ENCODE peak calls at places on chromosome 4, in nine cellular contexts. One of them, this sample, is unnamed.

GRCh38 chr4:94406668-94407437 is 44.9 kb upstream of the PDLIM5 start:
- DNase-seq in transverse colon: peak; percentile 74
- DNase-seq in AG09309: peak; percentile 68
- DNase-seq in fibroblast of mammary gland: peak; percentile 90
- DNase-seq in spleen: no peak
- DNase-seq in PC-3: peak; percentile 85
- DNase-seq in endothelial cell of umbilical vein: peak; percentile 86
- DNase-seq in cardiac muscle cell: peak; percentile 94
- DNase-seq in bronchial epithelial cell: peak; percentile 79
- DNase-seq in this sample: no peak

GRCh38 chr4:41155194-41155830 is 59.0 kb downstream of the APBB2 start:
- DNase-seq in cardiac muscle cell: peak; percentile 80
- DNase-seq in AG09309: no peak
- DNase-seq in transverse colon: no peak
- DNase-seq in PC-3: no peak
- DNase-seq in endothelial cell of umbilical vein: peak; percentile 68
- DNase-seq in spleen: no peak
- DNase-seq in bronchial epithelial cell: no peak
- DNase-seq in fibroblast of mammary gland: peak; percentile 69
- DNase-seq in this sample: no peak

GRCh38 chr4:176102414-176102813 is 36.8 kb downstream of the WDR17 start:
- DNase-seq in fibroblast of mammary gland: no peak
- DNase-seq in transverse colon: no peak
- DNase-seq in AG09309: no peak
- DNase-seq in cardiac muscle cell: no peak
- DNase-seq in spleen: no peak
- DNase-seq in endothelial cell of umbilical vein: no peak
- DNase-seq in PC-3: no peak
- DNase-seq in bronchial epithelial cell: no peak
- DNase-seq in this sample: no peak

GRCh38 chr4:158020734-158021346 is 152.0 kb downstream of the GASK1B start:
- DNase-seq in fibroblast of mammary gland: peak; percentile 94
- DNase-seq in endothelial cell of umbilical vein: peak; percentile 94
- DNase-seq in AG09309: no peak
- DNase-seq in cardiac muscle cell: peak; percentile 85
- DNase-seq in spleen: no peak
- DNase-seq in PC-3: peak; percentile 72
- DNase-seq in transverse colon: no peak
- DNase-seq in bronchial epithelial cell: peak; percentile 92
- DNase-seq in this sample: peak; percentile 69

GRCh38 chr4:105471566-105472176 is 2.2 kb downstream of the PPA2 start:
- DNase-seq in spleen: peak; percentile 78
- DNase-seq in AG09309: peak; percentile 27
- DNase-seq in cardiac muscle cell: peak; percentile 83
- DNase-seq in fibroblast of mammary gland: peak; percentile 79
- DNase-seq in endothelial cell of umbilical vein: peak; percentile 81
- DNase-seq in bronchial epithelial cell: peak; percentile 70
- DNase-seq in transverse colon: peak; percentile 78
- DNase-seq in PC-3: peak; percentile 78
- DNase-seq in this sample: no peak

GRCh38 chr4:26692014-26692726 is 108.3 kb downstream of the TBC1D19 start:
- DNase-seq in endothelial cell of umbilical vein: no peak
- DNase-seq in bronchial epithelial cell: peak; percentile 21
- DNase-seq in AG09309: no peak
- DNase-seq in PC-3: peak; percentile 61
- DNase-seq in fibroblast of mammary gland: no peak
- DNase-seq in transverse colon: no peak
- DNase-seq in cardiac muscle cell: no peak
- DNase-seq in spleen: no peak
- DNase-seq in this sample: no peak

GRCh38 chr4:71229477-71230257 is 109.2 kb upstream of the SLC4A4 start:
- DNase-seq in fibroblast of mammary gland: peak; percentile 47
- DNase-seq in spleen: no peak
- DNase-seq in transverse colon: peak; percentile 31
- DNase-seq in endothelial cell of umbilical vein: peak; percentile 13
- DNase-seq in cardiac muscle cell: peak; percentile 75
- DNase-seq in PC-3: peak; percentile 70
- DNase-seq in bronchial epithelial cell: peak; percentile 41
- DNase-seq in AG09309: no peak
- DNase-seq in this sample: no peak

GRCh38 chr4:92232566-92232965 is 71.2 kb upstream of the GRID2 start:
- DNase-seq in cardiac muscle cell: no peak
- DNase-seq in AG09309: no peak
- DNase-seq in fibroblast of mammary gland: peak; percentile 1
- DNase-seq in endothelial cell of umbilical vein: no peak
- DNase-seq in transverse colon: no peak
- DNase-seq in PC-3: peak; percentile 47
- DNase-seq in spleen: no peak
- DNase-seq in bronchial epithelial cell: peak; percentile 70
- DNase-seq in this sample: no peak

DNA sequence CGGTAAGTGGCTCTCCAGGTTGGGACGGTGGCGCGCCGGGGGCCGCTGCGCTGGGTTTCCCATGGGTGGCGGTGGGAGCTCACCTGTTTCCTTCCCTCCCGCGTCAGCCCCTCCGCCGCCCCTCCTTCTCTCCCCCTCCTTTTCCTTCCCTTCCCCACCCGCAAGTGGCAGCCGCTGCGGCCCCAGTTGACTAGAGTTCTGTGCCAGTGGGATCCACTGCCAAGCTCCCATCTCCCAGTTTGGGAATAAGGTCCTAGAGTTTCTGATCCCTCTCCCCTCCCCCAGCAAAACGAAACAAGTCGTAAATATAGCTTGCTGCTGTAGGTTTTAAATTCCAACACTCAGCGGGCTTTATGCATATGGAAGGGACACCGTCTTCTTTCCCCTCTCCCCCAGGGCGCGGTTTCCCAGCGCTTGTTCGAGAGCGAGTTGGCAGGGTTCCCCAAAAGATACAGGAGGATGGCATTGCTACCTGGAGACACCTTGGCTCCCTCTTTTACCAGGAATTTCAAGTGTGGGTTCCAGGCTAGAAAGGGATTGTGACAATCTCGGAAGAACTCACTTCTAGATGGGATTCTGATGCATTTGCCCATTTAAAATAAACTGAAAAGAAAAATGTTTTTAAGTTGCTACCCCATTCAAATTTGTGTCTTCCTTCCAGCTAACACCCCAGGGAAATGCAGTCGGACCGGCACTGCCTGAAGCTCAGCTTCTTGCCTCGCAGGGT is 1.2 kb downstream of the TLL1 start:
- DNase-seq in PC-3: peak; percentile 37
- DNase-seq in fibroblast of mammary gland: no peak
- DNase-seq in AG09309: no peak
- DNase-seq in transverse colon: no peak
- DNase-seq in cardiac muscle cell: peak; percentile 18
- DNase-seq in endothelial cell of umbilical vein: peak; percentile 37
- DNase-seq in spleen: no peak
- DNase-seq in bronchial epithelial cell: peak; percentile 13
- DNase-seq in this sample: no peak
- H3K4me3 ChIP-seq in PC-3: peak overlapping the region; percentile 89
- H3K4me3 ChIP-seq in fibroblast of mammary gland: peak overlapping the region; percentile 48
- H3K4me3 ChIP-seq in AG09309: peak overlapping the region; percentile 47
- H3K4me3 ChIP-seq in transverse colon: peak overlapping the region; percentile 46
- H3K4me3 ChIP-seq in cardiac muscle cell: peak overlapping the region; percentile 44
- H3K4me3 ChIP-seq in endothelial cell of umbilical vein: peak overlapping the region; percentile 65
- H3K4me3 ChIP-seq in spleen: peak overlapping the region; percentile 31
- H3K4me3 ChIP-seq in bronchial epithelial cell: peak overlapping the region; percentile 42
- H3K4me3 ChIP-seq in this sample: peak overlapping the region; percentile 46

DNA sequence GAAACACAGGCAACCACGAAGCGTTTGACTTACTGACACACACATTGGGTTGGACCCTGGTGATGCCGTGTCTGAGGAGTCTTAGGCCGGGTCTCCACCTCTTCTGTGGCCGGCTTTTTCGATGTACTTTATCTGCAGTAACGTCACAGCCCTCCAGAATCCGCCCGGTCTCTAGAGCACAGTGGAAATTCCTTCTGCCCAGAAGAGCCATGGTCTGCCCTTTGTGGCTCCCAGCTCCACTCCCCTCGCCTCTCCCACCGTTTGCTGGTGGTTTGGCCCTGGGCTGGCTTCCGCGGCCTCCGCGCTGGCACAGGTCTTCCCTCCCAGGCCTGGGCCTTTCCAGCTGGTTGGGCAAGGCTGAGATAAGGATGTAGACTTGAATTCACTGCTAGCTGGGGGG is 4.3 kb downstream of the MAEA start:
- DNase-seq in endothelial cell of umbilical vein: no peak
- DNase-seq in cardiac muscle cell: peak; percentile 81
- DNase-seq in fibroblast of mammary gland: no peak
- DNase-seq in spleen: peak; percentile 75
- DNase-seq in transverse colon: no peak
- DNase-seq in bronchial epithelial cell: no peak
- DNase-seq in AG09309: no peak
- DNase-seq in PC-3: no peak
- DNase-seq in this sample: no peak
- TF ChIP-seq CTCF in endothelial cell of umbilical vein: no peak
- TF ChIP-seq CTCF in cardiac muscle cell: no peak
- TF ChIP-seq CTCF in fibroblast of mammary gland: no peak
- TF ChIP-seq CTCF in spleen: no peak
- TF ChIP-seq CTCF in transverse colon: no peak
- TF ChIP-seq CTCF in bronchial epithelial cell: no peak
- TF ChIP-seq CTCF in AG09309: no peak
- TF ChIP-seq CTCF in PC-3: no peak
- TF ChIP-seq CTCF in this sample: no peak

GRCh38 chr4:27763830-27764525 is 903.3 kb downstream of the STIM2 start:
- DNase-seq in transverse colon: no peak
- DNase-seq in fibroblast of mammary gland: no peak
- DNase-seq in AG09309: no peak
- DNase-seq in spleen: no peak
- DNase-seq in PC-3: no peak
- DNase-seq in cardiac muscle cell: no peak
- DNase-seq in bronchial epithelial cell: peak; percentile 7
- DNase-seq in endothelial cell of umbilical vein: no peak
- DNase-seq in this sample: no peak

GRCh38 chr4:27764526-27764837 is 903.8 kb downstream of the STIM2 start:
- DNase-seq in bronchial epithelial cell: no peak
- DNase-seq in AG09309: no peak
- DNase-seq in spleen: no peak
- DNase-seq in cardiac muscle cell: no peak
- DNase-seq in PC-3: no peak
- DNase-seq in fibroblast of mammary gland: no peak
- DNase-seq in transverse colon: no peak
- DNase-seq in endothelial cell of umbilical vein: no peak
- DNase-seq in this sample: no peak

GRCh38 chr4:27760176-27760575 is 899.5 kb downstream of the STIM2 start:
- DNase-seq in endothelial cell of umbilical vein: no peak
- DNase-seq in AG09309: no peak
- DNase-seq in cardiac muscle cell: no peak
- DNase-seq in PC-3: no peak
- DNase-seq in fibroblast of mammary gland: no peak
- DNase-seq in transverse colon: no peak
- DNase-seq in spleen: no peak
- DNase-seq in bronchial epithelial cell: no peak
- DNase-seq in this sample: no peak

DNA sequence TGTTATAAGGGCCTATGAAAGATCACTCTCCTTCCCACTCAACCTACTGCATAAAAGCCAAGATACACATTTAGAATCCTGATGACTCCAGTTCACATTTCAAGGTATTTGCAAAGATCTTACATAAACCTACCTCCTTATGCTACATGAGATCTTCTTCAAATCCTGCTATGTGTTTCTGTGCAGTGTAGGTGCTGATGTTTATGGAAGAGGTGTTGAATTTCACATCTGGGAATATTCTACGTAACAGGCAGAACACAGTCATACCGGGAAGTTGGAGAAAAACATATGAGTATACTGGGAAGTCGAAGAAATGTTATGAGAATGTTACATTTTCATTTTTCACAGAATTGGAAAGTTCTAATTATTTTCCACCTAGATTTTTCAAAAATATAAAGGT is 899.0 kb downstream of the STIM2 start:
- DNase-seq in endothelial cell of umbilical vein: no peak
- DNase-seq in fibroblast of mammary gland: peak; percentile 3
- DNase-seq in cardiac muscle cell: peak; percentile 0
- DNase-seq in bronchial epithelial cell: peak; percentile 32
- DNase-seq in AG09309: no peak
- DNase-seq in transverse colon: no peak
- DNase-seq in PC-3: no peak
- DNase-seq in spleen: no peak
- DNase-seq in this sample: no peak
- H3K4me3 ChIP-seq in endothelial cell of umbilical vein: no peak overlapping the region
- H3K4me3 ChIP-seq in fibroblast of mammary gland: no peak overlapping the region
- H3K4me3 ChIP-seq in cardiac muscle cell: no peak overlapping the region
- H3K4me3 ChIP-seq in bronchial epithelial cell: no peak overlapping the region
- H3K4me3 ChIP-seq in AG09309: no peak overlapping the region
- H3K4me3 ChIP-seq in transverse colon: no peak overlapping the region
- H3K4me3 ChIP-seq in PC-3: no peak overlapping the region
- H3K4me3 ChIP-seq in spleen: no peak overlapping the region
- H3K4me3 ChIP-seq in this sample: no peak overlapping the region

GRCh38 chr4:164943192-164943591 is 34.3 kb downstream of the TRIM61 start:
- DNase-seq in cardiac muscle cell: no peak
- DNase-seq in spleen: no peak
- DNase-seq in endothelial cell of umbilical vein: no peak
- DNase-seq in fibroblast of mammary gland: peak; percentile 8
- DNase-seq in transverse colon: no peak
- DNase-seq in PC-3: no peak
- DNase-seq in bronchial epithelial cell: no peak
- DNase-seq in AG09309: no peak
- DNase-seq in this sample: no peak

GRCh38 chr4:164933244-164933643 is 44.2 kb downstream of the TRIM61 start:
- DNase-seq in fibroblast of mammary gland: no peak
- DNase-seq in bronchial epithelial cell: no peak
- DNase-seq in AG09309: no peak
- DNase-seq in cardiac muscle cell: no peak
- DNase-seq in endothelial cell of umbilical vein: no peak
- DNase-seq in PC-3: no peak
- DNase-seq in spleen: no peak
- DNase-seq in transverse colon: no peak
- DNase-seq in this sample: no peak

GRCh38 chr4:164935363-164935762 is 42.1 kb downstream of the TRIM61 start:
- DNase-seq in AG09309: no peak
- DNase-seq in cardiac muscle cell: no peak
- DNase-seq in transverse colon: no peak
- DNase-seq in fibroblast of mammary gland: no peak
- DNase-seq in spleen: no peak
- DNase-seq in bronchial epithelial cell: no peak
- DNase-seq in PC-3: peak; percentile 25
- DNase-seq in endothelial cell of umbilical vein: no peak
- DNase-seq in this sample: no peak

GRCh38 chr4:164931551-164932324 is 45.7 kb downstream of the TRIM61 start:
- DNase-seq in spleen: no peak
- DNase-seq in endothelial cell of umbilical vein: no peak
- DNase-seq in transverse colon: no peak
- DNase-seq in cardiac muscle cell: no peak
- DNase-seq in bronchial epithelial cell: no peak
- DNase-seq in fibroblast of mammary gland: peak; percentile 6
- DNase-seq in PC-3: peak; percentile 35
- DNase-seq in AG09309: no peak
- DNase-seq in this sample: no peak

DNA sequence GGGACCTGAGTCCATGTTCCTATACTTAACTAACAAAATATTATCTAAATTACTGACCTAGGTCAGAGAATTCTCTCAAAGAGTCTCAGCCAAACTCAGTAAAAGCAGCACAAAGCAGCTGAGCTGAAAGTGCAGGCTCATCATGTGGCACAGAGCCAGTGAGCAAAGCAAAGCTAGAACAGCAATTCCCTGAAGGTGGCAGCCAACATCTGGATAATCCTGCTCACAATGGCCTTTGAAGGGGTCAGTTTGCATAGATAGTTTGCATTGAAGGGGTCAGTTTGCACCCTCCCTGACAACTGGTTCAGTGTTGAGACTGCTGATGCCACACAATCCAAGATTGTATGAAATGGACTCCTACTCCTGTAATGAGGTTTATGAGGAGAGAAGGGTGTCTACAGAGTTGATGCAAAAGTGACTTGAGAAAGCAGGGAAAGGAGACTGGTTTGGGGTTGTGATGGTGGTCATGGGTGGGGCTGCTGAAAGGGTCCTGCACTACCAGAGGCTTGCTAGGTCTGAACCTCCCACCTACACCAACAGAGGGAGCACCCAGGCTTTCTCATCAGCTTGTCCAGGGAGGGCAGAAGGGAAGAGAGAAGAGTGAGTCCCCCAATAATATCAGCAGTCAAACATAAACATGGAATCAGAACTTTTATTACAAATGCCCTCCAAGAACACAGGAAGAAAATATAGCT is 39.7 kb downstream of the TRIM61 start:
- DNase-seq in endothelial cell of umbilical vein: no peak
- DNase-seq in AG09309: no peak
- DNase-seq in bronchial epithelial cell: peak; percentile 14
- DNase-seq in spleen: no peak
- DNase-seq in fibroblast of mammary gland: peak; percentile 67
- DNase-seq in PC-3: no peak
- DNase-seq in transverse colon: no peak
- DNase-seq in cardiac muscle cell: peak; percentile 32
- DNase-seq in this sample: no peak
- TF ChIP-seq CTCF in endothelial cell of umbilical vein: no peak
- TF ChIP-seq CTCF in AG09309: peak; percentile 8
- TF ChIP-seq CTCF in bronchial epithelial cell: peak; percentile 7
- TF ChIP-seq CTCF in spleen: no peak
- TF ChIP-seq CTCF in fibroblast of mammary gland: peak; percentile 25
- TF ChIP-seq CTCF in PC-3: peak; percentile 42
- TF ChIP-seq CTCF in transverse colon: no peak
- TF ChIP-seq CTCF in cardiac muscle cell: peak; percentile 15
- TF ChIP-seq CTCF in this sample: no peak

This sample was measured in AG04449.